ENCODE peak calls at places on chromosomes 2 and 18, in nine cellular contexts. N is neural progenitor cell, E is hepatocyte, L is HepG2, P is endothelial cell of umbilical vein, X is K562, A is DND-41, T is fibroblast of lung, H is PC-9. D is an unnamed sample.

GRCh38 chr2:12881952-12882351 is 165.2 kb downstream of the TRIB2 start:
- DNase-seq in N (no peak), E (no peak), L (no peak), P (no peak), X (no peak), A (no peak), T (no peak), H (no peak), D (peak; percentile 16)

GRCh38 chr2:10772201-10772867 is 40.3 kb downstream of the PDIA6 start:
- DNase-seq in N (no peak), E (no peak), L (no peak), P (no peak), X (no peak), A (no peak), T (no peak), H (no peak), D (no peak)

GRCh38 chr2:69225933-69226332 is 161.1 kb downstream of the GFPT1 start:
- DNase-seq in N (no peak), E (no peak), L (no peak), P (no peak), X (no peak), A (no peak), T (peak; percentile 92), H (no peak), D (no peak)

GRCh38 chr2:10228611-10229365 is 73.9 kb upstream of the HPCAL1 start:
- DNase-seq in N (peak; percentile 6), E (peak; percentile 61), L (peak; percentile 39), P (no peak), X (no peak), A (no peak), T (no peak), H (no peak), D (no peak)

GRCh38 chr18:61542596-61542995 is 209.4 kb downstream of the CDH20 start:
- DNase-seq in N (no peak), E (no peak), L (no peak), P (no peak), X (no peak), A (no peak), T (no peak), H (no peak), D (no peak)

GRCh38 chr2:168427451-168427850 is 28.6 kb upstream of the CERS6 start:
- DNase-seq in N (no peak), E (peak; percentile 23), L (no peak), P (no peak), X (no peak), A (no peak), T (peak; percentile 95), H (no peak), D (no peak)

GRCh38 chr2:85755122-85756027 is 1.6 kb downstream of the ATOH8 start:
- DNase-seq in N (peak; percentile 25), E (no peak), L (no peak), P (no peak), X (no peak), A (no peak), T (no peak), H (no peak), D (no peak)

GRCh38 chr18:75137346-75137877 is 71.5 kb downstream of the PTGR3 start:
- DNase-seq in N (no peak), E (no peak), L (no peak), P (no peak), X (no peak), A (no peak), T (no peak), H (no peak), D (no peak)

GRCh38 chr2:238146884-238147544 is 8.5 kb downstream of the KLHL30 start:
- DNase-seq in N (no peak), E (no peak), L (no peak), P (no peak), X (no peak), A (no peak), T (no peak), H (no peak), D (no peak)

GRCh38 chr2:64398730-64399129 is 55.2 kb upstream of the LGALSL start:
- DNase-seq in N (no peak), E (no peak), L (no peak), P (no peak), X (no peak), A (no peak), T (no peak), H (no peak), D (no peak)

GRCh38 chr2:120765911-120766757 is 30.5 kb downstream of the GLI2 start:
- DNase-seq in N (peak; percentile 38), E (peak; percentile 73), L (no peak), P (peak; percentile 28), X (no peak), A (no peak), T (peak; percentile 95), H (no peak), D (peak; percentile 43)

GRCh38 chr2:181077128-181077709 is 96.8 kb downstream of the UBE2E3 start:
- DNase-seq in N (peak; percentile 68), E (peak; percentile 61), L (peak; percentile 60), P (peak; percentile 56), X (peak; percentile 37), A (no peak), T (peak; percentile 51), H (no peak), D (peak; percentile 68)

GRCh38 chr2:171086352-171087290 is 74.1 kb downstream of the TLK1 start:
- DNase-seq in N (peak; percentile 67), E (peak; percentile 58), L (peak; percentile 65), P (peak; percentile 92), X (peak; percentile 37), A (peak; percentile 32), T (peak; percentile 50), H (peak; percentile 52), D (peak; percentile 86)

GRCh38 chr2:135948642-135949355 is 36.6 kb downstream of the DARS1 start:
- DNase-seq in N (no peak), E (peak; percentile 9), L (no peak), P (peak; percentile 69), X (peak; percentile 18), A (no peak), T (peak; percentile 85), H (peak; percentile 75), D (no peak)

GRCh38 chr18:46632401-46633089 is 24.5 kb downstream of the LOXHD1 start:
- DNase-seq in N (no peak), E (no peak), L (no peak), P (no peak), X (no peak), A (no peak), T (peak; percentile 85), H (no peak), D (no peak)

GRCh38 chr2:234212534-234212933 is 162.0 kb downstream of the SPP2 start:
- DNase-seq in N (no peak), E (no peak), L (no peak), P (no peak), X (no peak), A (peak; percentile 38), T (no peak), H (no peak), D (no peak)

GRCh38 chr2:241001413-241002274 is 3.2 kb downstream of the SNED1 start:
- DNase-seq in N (no peak), E (no peak), L (no peak), P (no peak), X (no peak), A (no peak), T (no peak), H (no peak), D (no peak)

GRCh38 chr2:138780908-138781307 is 718 bp upstream of the NXPH2 start:
- DNase-seq in N (no peak), E (no peak), L (no peak), P (no peak), X (no peak), A (no peak), T (no peak), H (no peak), D (peak; percentile 57)

GRCh38 chr2:138782378-138782777 is 2.2 kb upstream of the NXPH2 start:
- DNase-seq in N (no peak), E (no peak), L (no peak), P (no peak), X (no peak), A (no peak), T (no peak), H (no peak), D (no peak)

GRCh38 chr2:138780451-138780880 is 276 bp upstream of the NXPH2 start:
- DNase-seq in N (peak; percentile 50), E (peak; percentile 18), L (no peak), P (no peak), X (no peak), A (no peak), T (no peak), H (no peak), D (peak; percentile 58)

GRCh38 chr2:138777996-138778395 is 2.2 kb downstream of the NXPH2 start:
- DNase-seq in N (peak; percentile 87), E (peak; percentile 37), L (peak; percentile 69), P (peak; percentile 17), X (no peak), A (no peak), T (peak; percentile 73), H (peak; percentile 14), D (peak; percentile 96)

GRCh38 chr2:138779451-138780440 is at the start of gene NXPH2:
- DNase-seq in N (peak; percentile 79), E (peak; percentile 44), L (no peak), P (no peak), X (no peak), A (no peak), T (peak; percentile 21), H (no peak), D (peak; percentile 63)
- TF ChIP-seq EZH2 in N (peak; percentile 70), E (peak; percentile 1), L (peak; percentile 91), P (no peak), X (no peak), A (no peak), T (peak; percentile 89), H (no peak), D (peak; percentile 52)

GRCh38 chr18:59878644-59879043 is 21.2 kb upstream of the PMAIP1 start:
- DNase-seq in N (no peak), E (no peak), L (no peak), P (no peak), X (no peak), A (no peak), T (peak; percentile 49), H (no peak), D (no peak)
- H2AFZ ChIP-seq in N (no peak overlapping the region), E (no peak overlapping the region), L (no peak overlapping the region), P (no peak overlapping the region), X (no peak overlapping the region), A (no peak overlapping the region), T (peak overlapping the region; percentile 12), H (no peak overlapping the region), D (no peak overlapping the region)

GRCh38 chr2:67260348-67261277 is 136.5 kb upstream of the ETAA1 start:
- DNase-seq in N (no peak), E (peak; percentile 59), L (no peak), P (peak; percentile 49), X (no peak), A (no peak), T (peak; percentile 100), H (no peak), D (no peak)
- H3K4me3 ChIP-seq in N (no peak overlapping the region), E (no peak overlapping the region), L (no peak overlapping the region), P (no peak overlapping the region), X (no peak overlapping the region), A (no peak overlapping the region), T (peak overlapping the region; percentile 1), H (no peak overlapping the region), D (no peak overlapping the region)

DNA sequence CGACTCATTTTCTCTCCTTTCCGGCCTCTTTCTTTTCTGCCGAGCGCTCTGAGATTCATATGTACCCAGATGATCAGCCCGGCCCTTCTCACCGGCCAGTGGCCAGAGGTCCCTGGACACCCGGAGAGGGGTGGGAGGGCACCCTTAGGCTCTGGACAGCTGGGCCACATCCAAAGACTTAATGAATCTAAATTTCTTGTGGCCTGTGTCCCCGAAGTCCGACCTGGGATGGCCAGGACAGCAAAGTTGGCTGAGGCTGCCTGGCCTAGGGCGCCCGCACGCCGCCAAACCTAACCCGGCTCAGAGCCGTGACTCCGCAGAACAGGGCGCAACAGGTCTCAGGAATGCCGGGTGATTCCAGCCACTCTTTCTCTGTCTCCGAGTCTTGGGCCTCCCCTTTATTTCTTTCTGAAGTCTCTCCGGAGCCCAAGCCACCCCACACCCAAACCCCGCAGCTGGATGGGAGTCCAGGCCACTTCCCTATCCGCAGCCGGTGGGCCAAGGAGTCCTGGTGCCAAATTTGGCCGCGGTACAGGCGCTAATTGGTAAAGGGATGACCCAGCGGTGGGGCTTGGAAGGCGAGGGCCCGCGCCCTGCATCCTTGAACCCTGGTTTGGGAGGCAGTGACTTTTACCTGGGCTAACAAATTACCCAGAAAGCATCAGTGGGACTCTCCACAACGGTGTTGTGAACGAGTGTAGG is 2.6 kb upstream of the PAX3 start:
- DNase-seq in N (peak; percentile 76), E (no peak), L (no peak), P (no peak), X (no peak), A (no peak), T (no peak), H (no peak), D (peak; percentile 65)
- TF ChIP-seq EZH2 in N (peak; percentile 88), E (peak; percentile 57), L (no peak), P (peak; percentile 63), X (no peak), A (no peak), T (peak; percentile 15), H (no peak), D (peak; percentile 61)

D was measured in GM23338.